ENCODE peak calls at places on chromosomes 1 and 21, in eight cellular contexts. A is cardiac muscle cell; L is left ventricle myocardium inferior; G is DND-41; P is aorta; H is iPS DF 6.9; M is CD8-positive, alpha-beta T cell; Q is colonic mucosa. X is an unnamed sample.

GRCh38 chr1:160862151-160863061 is at the start of gene CD244:
- DNase-seq in G (peak; percentile 64), P (peak; percentile 68), H (no peak), L (peak; percentile 20), Q (no peak), A (peak; percentile 73), M (peak; percentile 50), X (no peak)

GRCh38 chr1:58062635-58063034 is 483.9 kb downstream of the OMA1 start:
- DNase-seq in M (no peak), H (no peak), A (no peak), Q (no peak), L (no peak), P (no peak), G (no peak), X (no peak)

GRCh38 chr1:160549665-160550006 is 26.6 kb upstream of the SLAMF6 start:
- DNase-seq in L (no peak), H (no peak), A (no peak), P (no peak), M (no peak), Q (no peak), G (no peak), X (no peak)

GRCh38 chr1:22680736-22681135 is 27.7 kb downstream of the C1QB start:
- DNase-seq in M (no peak), G (no peak), H (no peak), Q (peak; percentile 80), P (no peak), A (no peak), L (no peak), X (no peak)

GRCh38 chr1:154006136-154006535 is 15.6 kb downstream of the RPS27 start:
- DNase-seq in Q (no peak), P (no peak), H (no peak), G (no peak), L (no peak), A (no peak), M (no peak), X (no peak)

GRCh38 chr1:18234790-18235242 is 127.2 kb downstream of the IGSF21 start:
- DNase-seq in H (peak; percentile 82), G (peak; percentile 39), M (no peak), A (peak; percentile 43), Q (peak; percentile 58), P (no peak), L (no peak), X (no peak)

GRCh38 chr1:195218428-195219212 is 1389.6 kb downstream of the KCNT2 start:
- DNase-seq in G (no peak), H (no peak), A (no peak), Q (no peak), L (no peak), M (no peak), P (no peak), X (no peak)

GRCh38 chr1:22527555-22528296 is 35.6 kb upstream of the EPHA8 start:
- DNase-seq in G (no peak), A (peak; percentile 22), Q (no peak), L (no peak), P (no peak), M (no peak), H (peak; percentile 25), X (no peak)

GRCh38 chr1:233794863-233795262 is 109.6 kb upstream of the SLC35F3 start:
- DNase-seq in H (no peak), G (no peak), Q (no peak), A (no peak), P (no peak), M (no peak), L (no peak), X (no peak)

GRCh38 chr1:98086796-98087195 is 166.0 kb upstream of the DPYD start:
- DNase-seq in P (no peak), Q (no peak), M (no peak), L (no peak), H (peak; percentile 25), G (no peak), A (peak; percentile 97), X (no peak)

GRCh38 chr1:232111616-232112015 is 485.0 kb downstream of the DISC1 start:
- DNase-seq in G (no peak), M (no peak), P (no peak), Q (no peak), H (no peak), A (no peak), L (no peak), X (no peak)

GRCh38 chr21:32674038-32674437 is 53.8 kb downstream of the SYNJ1 start:
- DNase-seq in M (no peak), G (no peak), Q (no peak), L (no peak), P (no peak), A (no peak), H (no peak), X (no peak)

GRCh38 chr1:8239306-8240023 is 78.4 kb upstream of the SLC45A1 start:
- DNase-seq in Q (peak; percentile 80), G (no peak), P (no peak), H (no peak), A (peak; percentile 48), M (no peak), L (no peak), X (peak; percentile 88)

GRCh38 chr1:38728176-38728908 is 131.2 kb downstream of the RRAGC start:
- DNase-seq in A (peak; percentile 97), H (no peak), G (no peak), Q (peak; percentile 54), P (peak; percentile 82), M (no peak), L (peak; percentile 53), X (peak; percentile 66)

GRCh38 chr1:193434319-193434718 is 247.9 kb upstream of the B3GALT2 start:
- DNase-seq in Q (no peak), H (no peak), M (no peak), L (no peak), A (peak; percentile 81), G (no peak), P (no peak), X (no peak)

GRCh38 chr21:36784942-36785341 is 86.0 kb downstream of the SIM2 start:
- DNase-seq in Q (no peak), H (no peak), G (no peak), L (peak; percentile 71), M (no peak), P (no peak), A (no peak), X (no peak)

GRCh38 chr1:67493148-67493547 is 62.9 kb upstream of the SERBP1 start:
- DNase-seq in A (no peak), P (no peak), L (no peak), M (no peak), H (no peak), Q (no peak), G (no peak), X (no peak)

GRCh38 chr1:92817986-92818764 is 13.7 kb upstream of the RPL5 start:
- DNase-seq in M (no peak), Q (peak; percentile 28), G (peak; percentile 20), A (peak; percentile 60), L (no peak), H (no peak), P (no peak), X (no peak)

DNA sequence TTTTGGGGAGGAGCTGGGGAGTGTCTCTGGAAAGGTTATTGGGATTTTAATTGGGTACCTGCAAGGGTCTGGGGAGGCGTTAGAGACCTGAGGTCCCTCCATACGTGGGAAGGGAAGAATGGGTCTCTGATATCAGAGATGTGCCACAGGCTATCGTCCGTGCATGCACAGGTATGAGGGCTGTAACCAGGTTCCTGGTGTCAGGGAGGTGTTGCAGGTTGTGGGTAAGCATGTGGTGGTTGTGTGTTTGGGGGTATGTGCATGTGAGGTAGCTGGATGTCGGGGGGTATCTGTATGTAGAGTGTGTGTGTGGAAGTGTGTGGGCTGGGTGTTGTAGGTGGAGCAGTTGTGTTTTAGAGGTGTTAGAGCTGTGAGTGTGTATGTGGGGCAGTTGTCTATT is 8.3 kb downstream of the AHDC1 start:
- DNase-seq in Q (no peak), M (no peak), P (no peak), G (no peak), A (no peak), H (no peak), L (no peak), X (no peak)
- H3K4me1 ChIP-seq in Q (peaks cover 13% of the 10 kb centered on the region), M (peaks cover 61% of the 10 kb centered on the region), P (peaks cover 3% of the 10 kb centered on the region), G (peaks cover 50% of the 10 kb centered on the region), A (peaks cover 80% of the 10 kb centered on the region), H (peaks cover 20% of the 10 kb centered on the region), L (peaks cover 100% of the 10 kb centered on the region), X (peaks cover 4% of the 10 kb centered on the region)

DNA sequence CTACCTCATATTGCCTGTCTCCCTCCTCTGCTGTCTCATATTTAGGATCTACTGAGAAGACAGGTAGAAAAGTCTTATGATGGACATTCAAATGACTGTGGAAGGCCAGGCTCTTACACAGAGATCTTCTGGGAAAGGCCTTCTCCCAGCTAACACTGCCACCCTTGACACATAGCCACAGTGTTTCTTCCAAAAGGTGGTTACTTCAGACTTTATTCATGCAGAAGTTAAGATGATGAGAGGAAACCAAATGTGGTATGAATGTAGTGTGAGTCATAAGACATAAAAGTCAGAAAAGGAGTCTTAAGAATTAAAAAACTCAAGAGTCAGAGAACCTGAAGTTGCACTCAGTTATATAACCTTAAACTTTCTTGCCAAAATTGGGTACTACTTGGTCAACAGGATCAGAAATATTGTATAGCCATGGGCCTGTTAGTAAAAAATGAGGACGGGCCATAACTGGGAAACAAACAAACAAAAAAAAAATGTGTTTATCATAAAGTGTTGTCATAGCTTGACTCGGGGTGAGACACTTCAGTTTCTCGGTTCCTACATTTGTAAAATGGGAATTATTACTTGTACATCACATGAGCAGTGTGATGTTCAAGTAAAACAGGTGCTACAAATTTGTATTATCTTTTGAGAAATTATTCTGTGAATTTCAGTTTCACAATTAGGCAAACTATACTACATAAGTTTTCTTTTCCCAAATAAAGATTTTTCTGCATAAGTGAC is 1.2 kb upstream of the DENND1B start:
- DNase-seq in G (no peak), M (peak; percentile 29), P (no peak), H (no peak), A (peak; percentile 19), L (no peak), Q (no peak), X (no peak)
- H3K4me3 ChIP-seq in G (no peak overlapping the region), M (no peak overlapping the region), P (no peak overlapping the region), H (no peak overlapping the region), A (no peak overlapping the region), L (no peak overlapping the region), Q (no peak overlapping the region), X (no peak overlapping the region)

GRCh38 chr21:45117314-45117713 is 42.9 kb downstream of the ADARB1 start:
- DNase-seq in G (no peak), H (no peak), M (no peak), A (no peak), P (no peak), L (no peak), Q (no peak), X (no peak)

GRCh38 chr21:45122432-45123132 is 48.2 kb downstream of the ADARB1 start:
- DNase-seq in H (no peak), Q (no peak), P (no peak), M (no peak), G (no peak), A (no peak), L (no peak), X (no peak)

GRCh38 chr21:45120975-45121374 is 46.6 kb downstream of the ADARB1 start:
- DNase-seq in L (no peak), H (no peak), P (no peak), M (no peak), G (no peak), A (no peak), Q (no peak), X (no peak)

GRCh38 chr21:45118099-45118498 is 43.7 kb downstream of the ADARB1 start:
- DNase-seq in H (no peak), M (no peak), L (no peak), P (no peak), Q (no peak), G (no peak), A (no peak), X (no peak)

GRCh38 chr21:45119812-45120211 is 45.4 kb downstream of the ADARB1 start:
- DNase-seq in M (no peak), P (no peak), H (no peak), Q (no peak), A (no peak), L (no peak), G (no peak), X (no peak)
- H3K4me1 ChIP-seq in M (no peaks in the 10 kb centered on the region), P (no peaks in the 10 kb centered on the region), H (no peaks in the 10 kb centered on the region), Q (no peaks in the 10 kb centered on the region), A (peaks cover 7% of the 10 kb centered on the region), L (peaks cover 23% of the 10 kb centered on the region), G (no peaks in the 10 kb centered on the region), X (no peaks in the 10 kb centered on the region)

GRCh38 chr1:212856755-212857154 is 1.3 kb upstream of the FLVCR1 start:
- DNase-seq in A (no peak), P (no peak), L (no peak), H (no peak), M (no peak), G (no peak), Q (no peak), X (no peak)
- H3K4me3 ChIP-seq in A (no peak overlapping the region), P (no peak overlapping the region), L (peak overlapping the region; percentile 99), H (peak overlapping the region; percentile 81), M (peak overlapping the region; percentile 3), G (peak overlapping the region; percentile 72), Q (no peak overlapping the region), X (no peak overlapping the region)

X was measured in right lobe of liver.